ENCODE peak calls at places on chromosomes 11 and 22, in five cellular contexts. One of them, this sample, is unnamed.

GRCh38 chr11:116731097-116731761 is 41.6 kb downstream of the BUD13 start:
- DNase-seq in sigmoid colon: no peak
- DNase-seq in HepG2: peak; percentile 5
- DNase-seq in endothelial cell of umbilical vein: no peak
- DNase-seq in GM23338: peak; percentile 85
- DNase-seq in this sample: no peak

GRCh38 chr11:26490546-26490945 is 81.5 kb downstream of the MUC15 start:
- DNase-seq in sigmoid colon: no peak
- DNase-seq in HepG2: no peak
- DNase-seq in endothelial cell of umbilical vein: no peak
- DNase-seq in GM23338: no peak
- DNase-seq in this sample: no peak

GRCh38 chr22:45475876-45476514 is 26.7 kb upstream of the FBLN1 start:
- DNase-seq in sigmoid colon: no peak
- DNase-seq in GM23338: no peak
- DNase-seq in endothelial cell of umbilical vein: no peak
- DNase-seq in HepG2: no peak
- DNase-seq in this sample: no peak

GRCh38 chr11:12235549-12235944 is 125.2 kb downstream of the MICAL2 start:
- DNase-seq in GM23338: no peak
- DNase-seq in HepG2: peak; percentile 69
- DNase-seq in sigmoid colon: no peak
- DNase-seq in endothelial cell of umbilical vein: no peak
- DNase-seq in this sample: no peak

GRCh38 chr22:23565942-23566715 is 14.0 kb downstream of the IGLL1 start:
- DNase-seq in GM23338: peak; percentile 35
- DNase-seq in sigmoid colon: peak; percentile 51
- DNase-seq in HepG2: peak; percentile 31
- DNase-seq in endothelial cell of umbilical vein: no peak
- DNase-seq in this sample: no peak

GRCh38 chr22:29266564-29267461 is 968 bp downstream of the RHBDD3 start:
- DNase-seq in sigmoid colon: no peak
- DNase-seq in endothelial cell of umbilical vein: peak; percentile 20
- DNase-seq in GM23338: peak; percentile 17
- DNase-seq in HepG2: no peak
- DNase-seq in this sample: no peak

GRCh38 chr22:25759825-25760231 is 17.8 kb downstream of the MYO18B start:
- DNase-seq in sigmoid colon: no peak
- DNase-seq in GM23338: no peak
- DNase-seq in HepG2: peak; percentile 83
- DNase-seq in endothelial cell of umbilical vein: peak; percentile 97
- DNase-seq in this sample: no peak

GRCh38 chr11:103958475-103959215 is 77.8 kb upstream of the DDI1 start:
- DNase-seq in HepG2: no peak
- DNase-seq in endothelial cell of umbilical vein: no peak
- DNase-seq in sigmoid colon: no peak
- DNase-seq in GM23338: no peak
- DNase-seq in this sample: no peak

GRCh38 chr11:19079643-19080440 is 19.3 kb upstream of the MRGPRX2 start:
- DNase-seq in sigmoid colon: no peak
- DNase-seq in GM23338: no peak
- DNase-seq in HepG2: no peak
- DNase-seq in endothelial cell of umbilical vein: peak; percentile 89
- DNase-seq in this sample: no peak

GRCh38 chr22:17777005-17777716 is 2.9 kb upstream of the BID start:
- DNase-seq in GM23338: no peak
- DNase-seq in HepG2: peak; percentile 53
- DNase-seq in sigmoid colon: peak; percentile 61
- DNase-seq in endothelial cell of umbilical vein: peak; percentile 14
- DNase-seq in this sample: peak; percentile 58

GRCh38 chr22:37544955-37545702 is 15.2 kb upstream of the CDC42EP1 start:
- DNase-seq in sigmoid colon: peak; percentile 83
- DNase-seq in GM23338: peak; percentile 94
- DNase-seq in endothelial cell of umbilical vein: peak; percentile 80
- DNase-seq in HepG2: peak; percentile 81
- DNase-seq in this sample: peak; percentile 88

GRCh38 chr11:88555018-88555828 is 217.7 kb upstream of the CTSC start:
- DNase-seq in endothelial cell of umbilical vein: peak; percentile 99
- DNase-seq in HepG2: no peak
- DNase-seq in sigmoid colon: no peak
- DNase-seq in GM23338: no peak
- DNase-seq in this sample: no peak

GRCh38 chr22:49057910-49058309 is 769.8 kb downstream of the BRD1 start:
- DNase-seq in HepG2: no peak
- DNase-seq in sigmoid colon: peak; percentile 4
- DNase-seq in endothelial cell of umbilical vein: no peak
- DNase-seq in GM23338: no peak
- DNase-seq in this sample: no peak

GRCh38 chr11:111737877-111738205 is 28.3 kb downstream of the PPP2R1B start:
- DNase-seq in HepG2: no peak
- DNase-seq in sigmoid colon: peak; percentile 77
- DNase-seq in endothelial cell of umbilical vein: peak; percentile 66
- DNase-seq in GM23338: no peak
- DNase-seq in this sample: no peak

GRCh38 chr11:130451261-130452019 is 3.0 kb downstream of the ADAMTS15 start:
- DNase-seq in sigmoid colon: no peak
- DNase-seq in GM23338: no peak
- DNase-seq in endothelial cell of umbilical vein: no peak
- DNase-seq in HepG2: no peak
- DNase-seq in this sample: no peak

GRCh38 chr11:18050853-18051252 is 4.8 kb upstream of the TPH1 start:
- DNase-seq in HepG2: no peak
- DNase-seq in sigmoid colon: no peak
- DNase-seq in GM23338: no peak
- DNase-seq in endothelial cell of umbilical vein: no peak
- DNase-seq in this sample: no peak

GRCh38 chr11:108973402-108974119 is 308.7 kb downstream of the DDX10 start:
- DNase-seq in HepG2: no peak
- DNase-seq in sigmoid colon: no peak
- DNase-seq in GM23338: no peak
- DNase-seq in endothelial cell of umbilical vein: peak; percentile 71
- DNase-seq in this sample: no peak

GRCh38 chr22:48755332-48755949 is 1072.2 kb downstream of the BRD1 start:
- DNase-seq in HepG2: no peak
- DNase-seq in endothelial cell of umbilical vein: no peak
- DNase-seq in sigmoid colon: peak; percentile 59
- DNase-seq in GM23338: no peak
- DNase-seq in this sample: no peak

GRCh38 chr11:118521892-118522311 is 5.4 kb upstream of the TTC36 start:
- DNase-seq in sigmoid colon: no peak
- DNase-seq in HepG2: no peak
- DNase-seq in GM23338: no peak
- DNase-seq in endothelial cell of umbilical vein: no peak
- DNase-seq in this sample: no peak

DNA sequence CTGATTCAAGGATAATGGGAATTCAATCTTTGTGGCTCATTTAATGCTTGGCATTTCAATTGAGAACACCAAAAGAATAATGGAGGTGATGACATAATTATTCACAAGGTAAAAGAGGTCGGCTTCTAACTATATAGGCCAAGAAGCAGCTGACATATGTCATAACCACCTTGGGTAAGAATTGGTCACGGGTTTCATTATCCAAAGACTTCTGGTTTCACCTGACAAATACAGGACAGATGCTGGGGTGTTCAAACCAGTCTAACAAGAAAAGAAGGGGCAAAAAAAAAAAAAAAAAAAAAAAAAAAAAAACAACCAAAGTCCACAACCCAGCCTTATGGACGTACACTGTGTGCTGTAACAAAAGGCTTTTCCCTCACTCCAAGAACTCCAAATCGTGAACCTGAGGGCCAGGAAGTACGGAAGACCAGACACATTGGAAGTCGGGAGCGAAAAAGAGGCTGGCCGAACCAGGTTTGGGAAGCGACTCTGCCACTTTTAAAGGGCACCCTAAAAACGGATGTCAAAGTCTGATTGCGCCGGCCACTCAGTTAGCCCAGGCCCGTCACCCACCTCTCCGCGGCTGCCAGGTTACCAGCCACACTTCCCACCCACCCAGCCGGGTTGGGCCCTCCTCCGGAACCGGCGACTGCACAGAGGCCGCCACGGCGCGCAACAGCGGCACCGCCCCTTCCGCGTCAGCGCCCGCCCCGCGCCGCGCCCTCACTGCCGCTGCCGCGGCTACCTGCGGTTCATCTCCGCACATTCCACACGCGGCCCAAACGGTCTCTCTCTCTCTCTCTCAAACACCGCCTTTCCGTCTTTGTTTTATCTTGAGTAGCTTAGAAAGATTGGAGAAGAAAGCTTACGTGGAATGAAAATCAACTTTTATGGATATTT is at the start of gene HARBI1:
- DNase-seq in sigmoid colon: peak; percentile 91
- DNase-seq in GM23338: peak; percentile 92
- DNase-seq in endothelial cell of umbilical vein: peak; percentile 89
- DNase-seq in HepG2: peak; percentile 77
- DNase-seq in this sample: peak; percentile 92
- TF ChIP-seq POLR2AphosphoS5 in sigmoid colon: peak; percentile 53
- TF ChIP-seq POLR2AphosphoS5 in GM23338: peak; percentile 65
- TF ChIP-seq POLR2AphosphoS5 in endothelial cell of umbilical vein: peak; percentile 89
- TF ChIP-seq POLR2AphosphoS5 in HepG2: peak; percentile 5
- TF ChIP-seq POLR2AphosphoS5 in this sample: peak; percentile 80

GRCh38 chr11:8613036-8613435 is 19.0 kb upstream of the STK33 start:
- DNase-seq in endothelial cell of umbilical vein: peak; percentile 23
- DNase-seq in sigmoid colon: no peak
- DNase-seq in GM23338: no peak
- DNase-seq in HepG2: no peak
- DNase-seq in this sample: no peak

GRCh38 chr11:8608646-8609045 is 14.6 kb upstream of the STK33 start:
- DNase-seq in endothelial cell of umbilical vein: no peak
- DNase-seq in HepG2: no peak
- DNase-seq in sigmoid colon: no peak
- DNase-seq in GM23338: no peak
- DNase-seq in this sample: no peak

GRCh38 chr11:8614497-8614896 is 20.5 kb upstream of the STK33 start:
- DNase-seq in HepG2: no peak
- DNase-seq in sigmoid colon: no peak
- DNase-seq in GM23338: no peak
- DNase-seq in endothelial cell of umbilical vein: no peak
- DNase-seq in this sample: no peak

GRCh38 chr11:8612522-8612921 is 18.5 kb upstream of the STK33 start:
- DNase-seq in sigmoid colon: no peak
- DNase-seq in GM23338: no peak
- DNase-seq in endothelial cell of umbilical vein: no peak
- DNase-seq in HepG2: no peak
- DNase-seq in this sample: no peak

DNA sequence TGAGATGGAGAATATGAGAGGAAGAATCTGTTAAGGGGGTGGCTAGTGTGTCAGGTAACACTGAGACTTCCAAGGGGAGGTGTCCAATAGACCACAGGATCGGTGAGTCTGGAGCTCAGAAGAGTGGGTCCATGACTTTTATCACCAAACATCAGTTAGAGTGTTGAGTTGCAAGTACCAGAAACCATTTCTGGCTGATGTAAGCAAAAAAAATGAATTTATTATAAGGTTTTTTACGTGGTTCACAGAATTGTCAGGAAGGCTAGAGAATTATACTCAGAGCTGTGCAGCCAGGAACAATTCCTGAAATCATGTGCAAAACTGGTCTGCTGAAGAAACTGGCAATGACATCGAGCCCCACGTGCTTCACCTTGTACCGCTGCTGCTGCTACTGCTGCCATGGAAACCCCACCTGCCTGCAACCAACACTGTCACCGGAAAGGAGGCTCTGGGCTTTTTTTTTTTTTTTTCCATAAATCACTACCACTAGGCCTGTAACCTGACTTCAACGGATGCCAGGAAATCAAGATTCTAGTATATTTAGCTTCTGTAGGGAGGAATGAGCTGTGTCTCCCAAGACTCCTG is 16.6 kb upstream of the STK33 start:
- DNase-seq in sigmoid colon: no peak
- DNase-seq in HepG2: no peak
- DNase-seq in endothelial cell of umbilical vein: peak; percentile 20
- DNase-seq in GM23338: peak; percentile 49
- DNase-seq in this sample: no peak
- TF ChIP-seq POLR2AphosphoS5 in sigmoid colon: peak; percentile 86
- TF ChIP-seq POLR2AphosphoS5 in HepG2: no peak
- TF ChIP-seq POLR2AphosphoS5 in endothelial cell of umbilical vein: no peak
- TF ChIP-seq POLR2AphosphoS5 in GM23338: no peak
- TF ChIP-seq POLR2AphosphoS5 in this sample: peak; percentile 40

DNA sequence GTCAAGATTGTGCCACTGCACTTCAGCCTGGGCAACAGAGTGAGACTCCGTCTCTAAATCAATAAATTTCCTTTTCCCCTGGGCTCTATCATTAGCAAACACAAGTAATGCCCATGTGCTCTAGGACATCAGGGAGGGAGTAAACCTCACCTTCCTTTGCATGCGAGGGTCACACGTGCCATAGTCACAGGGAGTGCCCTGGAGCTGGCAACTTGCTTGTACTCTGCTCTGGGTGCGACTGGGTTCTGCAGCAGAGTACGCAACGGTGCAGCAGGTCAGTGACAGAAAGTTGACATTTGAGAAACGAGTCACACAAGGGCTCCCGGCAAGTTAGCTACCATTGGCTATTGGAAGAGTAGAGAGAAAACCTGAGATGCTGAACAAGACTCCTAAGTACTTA is 32.6 kb upstream of the CHKA start:
- DNase-seq in GM23338: no peak
- DNase-seq in endothelial cell of umbilical vein: no peak
- DNase-seq in sigmoid colon: no peak
- DNase-seq in HepG2: no peak
- DNase-seq in this sample: peak; percentile 79
- TF ChIP-seq POLR2AphosphoS5 in GM23338: no peak
- TF ChIP-seq POLR2AphosphoS5 in endothelial cell of umbilical vein: no peak
- TF ChIP-seq POLR2AphosphoS5 in sigmoid colon: no peak
- TF ChIP-seq POLR2AphosphoS5 in HepG2: no peak
- TF ChIP-seq POLR2AphosphoS5 in this sample: peak; percentile 68

GRCh38 chr11:2586091-2586792 is 113.6 kb downstream of the KCNQ1OT1 start:
- DNase-seq in sigmoid colon: peak; percentile 57
- DNase-seq in GM23338: no peak
- DNase-seq in HepG2: no peak
- DNase-seq in endothelial cell of umbilical vein: no peak
- DNase-seq in this sample: peak; percentile 6
- TF ChIP-seq POLR2AphosphoS5 in sigmoid colon: no peak
- TF ChIP-seq POLR2AphosphoS5 in GM23338: no peak
- TF ChIP-seq POLR2AphosphoS5 in HepG2: no peak
- TF ChIP-seq POLR2AphosphoS5 in endothelial cell of umbilical vein: no peak
- TF ChIP-seq POLR2AphosphoS5 in this sample: no peak